ENCODE peak calls at places on chromosomes 13 and 19, in seven cellular contexts. One of them, this sample, is unnamed.

GRCh38 chr19:33293255-33294057 is 8.9 kb downstream of the CEBPA start:
- DNase-seq in HCT116: no peak
- DNase-seq in K562: peak; percentile 31
- DNase-seq in GM12878: no peak
- DNase-seq in H1: no peak
- DNase-seq in HepG2: peak; percentile 93
- DNase-seq in SK-N-SH: no peak
- DNase-seq in this sample: no peak

GRCh38 chr19:1017115-1017905 is 3.6 kb downstream of the TMEM259 start:
- DNase-seq in K562: peak; percentile 80
- DNase-seq in HCT116: no peak
- DNase-seq in GM12878: no peak
- DNase-seq in H1: no peak
- DNase-seq in HepG2: no peak
- DNase-seq in SK-N-SH: no peak
- DNase-seq in this sample: no peak

GRCh38 chr13:28636677-28637317 is 22.1 kb upstream of the POMP start:
- DNase-seq in K562: peak; percentile 35
- DNase-seq in HCT116: peak; percentile 52
- DNase-seq in GM12878: peak; percentile 68
- DNase-seq in HepG2: peak; percentile 58
- DNase-seq in SK-N-SH: peak; percentile 64
- DNase-seq in H1: peak; percentile 63
- DNase-seq in this sample: no peak

GRCh38 chr19:7965259-7965841 is 21.9 kb upstream of the TIMM44 start:
- DNase-seq in SK-N-SH: no peak
- DNase-seq in GM12878: no peak
- DNase-seq in H1: no peak
- DNase-seq in HCT116: no peak
- DNase-seq in K562: no peak
- DNase-seq in HepG2: no peak
- DNase-seq in this sample: peak; percentile 26

GRCh38 chr13:28750187-28751045 is 31.6 kb upstream of the SLC46A3 start:
- DNase-seq in GM12878: no peak
- DNase-seq in SK-N-SH: no peak
- DNase-seq in H1: peak; percentile 11
- DNase-seq in K562: no peak
- DNase-seq in HCT116: no peak
- DNase-seq in HepG2: no peak
- DNase-seq in this sample: peak; percentile 3

GRCh38 chr13:50626031-50626643 is 217.4 kb downstream of the DLEU7 start:
- DNase-seq in K562: no peak
- DNase-seq in HepG2: no peak
- DNase-seq in HCT116: no peak
- DNase-seq in H1: no peak
- DNase-seq in GM12878: no peak
- DNase-seq in SK-N-SH: no peak
- DNase-seq in this sample: no peak

GRCh38 chr19:51688665-51689571 is 4.2 kb upstream of the SPACA6 start:
- DNase-seq in SK-N-SH: peak; percentile 90
- DNase-seq in K562: peak; percentile 81
- DNase-seq in GM12878: no peak
- DNase-seq in HCT116: peak; percentile 73
- DNase-seq in H1: peak; percentile 80
- DNase-seq in HepG2: peak; percentile 61
- DNase-seq in this sample: peak; percentile 94

GRCh38 chr19:13850910-13851753 is 25.8 kb upstream of the NANOS3 start:
- DNase-seq in HCT116: peak; percentile 89
- DNase-seq in K562: peak; percentile 79
- DNase-seq in H1: no peak
- DNase-seq in GM12878: no peak
- DNase-seq in HepG2: peak; percentile 91
- DNase-seq in SK-N-SH: peak; percentile 42
- DNase-seq in this sample: no peak

GRCh38 chr19:33397536-33398360 is 24.2 kb downstream of the CEBPG start:
- DNase-seq in HCT116: no peak
- DNase-seq in H1: no peak
- DNase-seq in SK-N-SH: peak; percentile 68
- DNase-seq in K562: peak; percentile 65
- DNase-seq in HepG2: peak; percentile 50
- DNase-seq in GM12878: no peak
- DNase-seq in this sample: no peak

GRCh38 chr19:39951686-39952085 is 17.3 kb upstream of the FCGBP start:
- DNase-seq in H1: no peak
- DNase-seq in HCT116: no peak
- DNase-seq in GM12878: no peak
- DNase-seq in HepG2: no peak
- DNase-seq in SK-N-SH: no peak
- DNase-seq in K562: no peak
- DNase-seq in this sample: no peak

GRCh38 chr19:35306473-35307246 is 14.7 kb downstream of the MAG start:
- DNase-seq in HCT116: no peak
- DNase-seq in HepG2: peak; percentile 61
- DNase-seq in GM12878: no peak
- DNase-seq in SK-N-SH: no peak
- DNase-seq in H1: no peak
- DNase-seq in K562: no peak
- DNase-seq in this sample: peak; percentile 53

GRCh38 chr19:32876919-32877285 is 7.3 kb upstream of the SLC7A9 start:
- DNase-seq in GM12878: no peak
- DNase-seq in H1: peak; percentile 26
- DNase-seq in HepG2: no peak
- DNase-seq in SK-N-SH: no peak
- DNase-seq in K562: no peak
- DNase-seq in HCT116: no peak
- DNase-seq in this sample: no peak

GRCh38 chr13:25778302-25778701 is 273.5 kb downstream of the SHISA2 start:
- DNase-seq in K562: no peak
- DNase-seq in HepG2: no peak
- DNase-seq in H1: no peak
- DNase-seq in SK-N-SH: no peak
- DNase-seq in HCT116: no peak
- DNase-seq in GM12878: no peak
- DNase-seq in this sample: no peak

DNA sequence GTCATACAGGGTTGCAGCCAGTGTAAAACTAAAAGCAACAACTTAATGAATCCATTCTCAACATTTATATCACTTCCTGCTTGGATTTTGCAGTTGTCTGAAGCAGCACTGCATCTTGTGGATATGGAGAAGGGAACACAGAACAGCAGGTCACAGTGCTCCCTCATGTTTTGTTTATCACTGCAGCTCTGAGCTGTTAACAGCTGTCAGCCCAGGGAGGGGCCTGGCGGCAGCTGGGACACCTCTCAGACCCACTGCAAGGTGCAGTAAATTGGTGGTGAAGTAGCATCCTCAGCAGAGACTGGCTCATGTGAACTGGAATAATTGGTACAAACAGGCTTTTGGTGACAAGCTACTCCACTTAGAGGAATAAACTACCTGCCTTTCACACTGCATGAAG is 170.4 kb downstream of the LIG4 start:
- DNase-seq in HepG2: no peak
- DNase-seq in HCT116: no peak
- DNase-seq in GM12878: no peak
- DNase-seq in SK-N-SH: no peak
- DNase-seq in H1: no peak
- DNase-seq in K562: no peak
- DNase-seq in this sample: no peak
- TF ChIP-seq JUND in HepG2: no peak
- TF ChIP-seq JUND in HCT116: no peak
- TF ChIP-seq JUND in GM12878: no peak
- TF ChIP-seq JUND in SK-N-SH: no peak
- TF ChIP-seq JUND in H1: no peak
- TF ChIP-seq JUND in K562: no peak
- TF ChIP-seq JUND in this sample: no peak

GRCh38 chr13:109180905-109181425 is 551.6 kb downstream of the MYO16 start:
- DNase-seq in HepG2: peak; percentile 6
- DNase-seq in HCT116: peak; percentile 24
- DNase-seq in H1: no peak
- DNase-seq in K562: no peak
- DNase-seq in GM12878: no peak
- DNase-seq in SK-N-SH: no peak
- DNase-seq in this sample: no peak
- TF ChIP-seq JUND in HepG2: no peak
- TF ChIP-seq JUND in HCT116: no peak
- TF ChIP-seq JUND in H1: no peak
- TF ChIP-seq JUND in K562: no peak
- TF ChIP-seq JUND in GM12878: no peak
- TF ChIP-seq JUND in SK-N-SH: peak; percentile 57
- TF ChIP-seq JUND in this sample: no peak

DNA sequence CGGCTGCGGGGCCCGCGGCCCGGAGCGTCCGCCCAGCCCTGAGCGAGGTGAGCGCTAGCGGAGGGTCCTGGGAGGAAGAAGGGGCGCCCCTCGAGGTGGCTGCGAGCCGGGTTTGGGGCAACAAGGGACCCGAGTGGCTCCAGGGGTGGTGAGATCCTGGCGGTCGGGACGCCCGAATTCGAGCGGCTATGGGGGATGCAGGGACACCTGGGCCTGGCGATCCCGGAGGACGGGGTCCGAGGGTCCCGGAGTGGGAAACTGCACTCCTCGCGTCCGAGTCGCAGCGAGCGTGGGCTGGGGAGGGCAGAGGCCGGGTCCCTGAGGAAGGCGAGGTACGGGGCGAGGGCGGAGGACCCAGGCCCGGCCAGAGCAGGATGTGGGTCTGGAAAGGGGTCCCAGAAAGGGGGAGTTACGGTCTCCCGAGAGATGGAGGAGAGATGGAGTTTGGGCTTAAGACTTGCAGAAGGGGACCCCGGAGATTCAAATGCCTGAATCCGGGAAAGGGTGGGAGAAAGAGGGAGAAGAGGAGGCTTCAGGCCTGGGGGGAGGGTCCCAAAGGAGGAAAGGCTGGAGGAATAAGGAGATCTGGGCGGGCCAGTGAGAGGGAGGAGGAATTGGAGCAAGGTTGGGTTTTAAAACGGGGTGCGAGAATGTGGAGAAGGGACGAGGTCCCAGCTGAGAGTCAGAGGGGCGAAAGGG is 542 bp downstream of the CACNG7 start:
- DNase-seq in GM12878: no peak
- DNase-seq in H1: peak; percentile 73
- DNase-seq in K562: no peak
- DNase-seq in HCT116: no peak
- DNase-seq in HepG2: no peak
- DNase-seq in SK-N-SH: no peak
- DNase-seq in this sample: no peak
- TF ChIP-seq JUND in GM12878: no peak
- TF ChIP-seq JUND in H1: no peak
- TF ChIP-seq JUND in K562: no peak
- TF ChIP-seq JUND in HCT116: no peak
- TF ChIP-seq JUND in HepG2: no peak
- TF ChIP-seq JUND in SK-N-SH: no peak
- TF ChIP-seq JUND in this sample: no peak

GRCh38 chr13:36559388-36559787 is 114.4 kb upstream of the SERTM1 start:
- DNase-seq in H1: no peak
- DNase-seq in GM12878: no peak
- DNase-seq in HepG2: no peak
- DNase-seq in HCT116: no peak
- DNase-seq in SK-N-SH: no peak
- DNase-seq in K562: no peak
- DNase-seq in this sample: no peak
- TF ChIP-seq JUND in H1: no peak
- TF ChIP-seq JUND in GM12878: no peak
- TF ChIP-seq JUND in HepG2: no peak
- TF ChIP-seq JUND in HCT116: no peak
- TF ChIP-seq JUND in SK-N-SH: no peak
- TF ChIP-seq JUND in K562: no peak
- TF ChIP-seq JUND in this sample: no peak

GRCh38 chr19:6334490-6335285 is 1.3 kb upstream of the ACER1 start:
- DNase-seq in GM12878: no peak
- DNase-seq in HepG2: no peak
- DNase-seq in HCT116: no peak
- DNase-seq in K562: peak; percentile 14
- DNase-seq in H1: no peak
- DNase-seq in SK-N-SH: no peak
- DNase-seq in this sample: no peak

GRCh38 chr19:6343462-6343861 is 10.1 kb upstream of the ACER1 start:
- DNase-seq in GM12878: no peak
- DNase-seq in HepG2: no peak
- DNase-seq in SK-N-SH: no peak
- DNase-seq in H1: no peak
- DNase-seq in K562: peak; percentile 32
- DNase-seq in HCT116: no peak
- DNase-seq in this sample: no peak

DNA sequence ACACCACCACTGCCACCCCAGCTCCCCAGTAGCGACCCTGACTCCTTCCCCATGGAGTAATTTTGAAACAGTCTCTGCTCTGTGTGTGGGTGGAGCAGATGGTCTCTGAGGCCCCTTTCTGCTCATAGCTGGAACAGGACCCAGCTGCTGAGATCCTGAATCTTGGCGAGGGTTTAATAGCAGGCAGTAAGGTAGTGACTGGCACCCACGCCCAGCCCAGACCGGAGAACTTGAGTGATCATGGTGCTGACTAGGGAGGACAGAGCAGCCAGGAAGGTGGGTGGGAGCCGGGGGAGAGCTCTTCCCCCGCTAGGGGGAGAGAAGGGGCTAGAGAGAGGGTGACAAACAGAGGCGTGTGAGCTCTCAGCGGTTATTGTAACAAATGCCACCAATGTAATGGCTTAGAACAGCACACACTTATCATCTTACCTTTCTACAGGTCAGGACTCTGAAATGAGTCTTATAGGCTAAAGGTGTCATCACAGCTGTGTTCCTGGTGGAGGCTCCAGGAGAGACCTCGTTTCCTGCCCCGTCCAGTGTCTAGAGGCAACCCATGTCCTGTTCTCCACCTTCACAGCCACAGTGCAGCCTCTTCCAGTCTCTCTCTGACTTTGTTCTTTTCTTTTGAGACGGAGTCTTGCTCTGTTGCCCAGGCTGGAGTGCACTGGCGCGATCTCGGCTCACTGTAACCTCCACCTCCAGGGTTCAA is 7.2 kb upstream of the ACER1 start:
- DNase-seq in HepG2: no peak
- DNase-seq in SK-N-SH: no peak
- DNase-seq in GM12878: no peak
- DNase-seq in H1: no peak
- DNase-seq in HCT116: no peak
- DNase-seq in K562: no peak
- DNase-seq in this sample: no peak
- TF ChIP-seq JUND in HepG2: no peak
- TF ChIP-seq JUND in SK-N-SH: no peak
- TF ChIP-seq JUND in GM12878: no peak
- TF ChIP-seq JUND in H1: no peak
- TF ChIP-seq JUND in HCT116: no peak
- TF ChIP-seq JUND in K562: no peak
- TF ChIP-seq JUND in this sample: no peak